ENCODE peak calls at places on chromosomes 5 and 9, in nine cellular contexts. I is PC-9, T is NT2/D1, J is heart left ventricle, Y is tibial nerve, O is uterus, E is MM.1S, D is SJSA1, R is AG10803. X is an unnamed sample.

GRCh38 chr9:2367970-2368369 is 253.6 kb upstream of the VLDLR start:
- DNase-seq in I (no peak), J (no peak), Y (no peak), O (no peak), E (no peak), D (no peak), T (no peak), R (no peak), X (no peak)

GRCh38 chr5:88203977-88204735 is 64.5 kb downstream of the TMEM161B start:
- DNase-seq in E (no peak), I (no peak), R (peak), O (no peak), T (no peak), D (no peak), Y (no peak), J (no peak), X (peak)

GRCh38 chr5:107469485-107469884 is 201.3 kb downstream of the EFNA5 start:
- DNase-seq in T (no peak), I (peak), Y (no peak), E (no peak), J (no peak), R (peak), D (peak), O (no peak), X (peak)

GRCh38 chr5:105616599-105616998 is 2054.0 kb upstream of the NUDT12 start:
- DNase-seq in Y (no peak), R (no peak), O (no peak), T (no peak), J (no peak), D (no peak), E (no peak), I (no peak), X (no peak)

GRCh38 chr5:127645300-127645726 is 3.6 kb upstream of the CTXN3 start:
- DNase-seq in J (no peak), I (no peak), R (no peak), E (no peak), Y (no peak), T (no peak), O (no peak), D (no peak), X (no peak)

GRCh38 chr5:178415353-178415752 is 174.8 kb downstream of the COL23A1 start:
- DNase-seq in D (no peak), I (no peak), J (no peak), Y (no peak), T (no peak), E (no peak), O (no peak), R (no peak), X (no peak)

GRCh38 chr9:4793412-4794005 is 765 bp downstream of the RCL1 start:
- DNase-seq in Y (no peak), T (no peak), E (no peak), D (peak), I (no peak), J (no peak), R (no peak), O (no peak), X (peak)

GRCh38 chr9:108331596-108331995 is 524.2 kb downstream of the ACTL7B start:
- DNase-seq in O (no peak), E (no peak), I (no peak), D (no peak), Y (no peak), T (no peak), J (no peak), R (no peak), X (no peak)

GRCh38 chr9:92762196-92762595 is 2.4 kb downstream of the BICD2 start:
- DNase-seq in R (no peak), Y (no peak), E (peak), J (no peak), T (no peak), O (no peak), I (no peak), D (no peak), X (no peak)

GRCh38 chr5:135426102-135427082 is 20.8 kb downstream of the DCANP1 start:
- DNase-seq in E (peak), T (peak), R (peak), O (no peak), J (no peak), D (peak), Y (no peak), I (peak), X (peak)

GRCh38 chr5:132674671-132675506 is 1.1 kb downstream of the IL4 start:
- DNase-seq in I (peak), R (peak), O (no peak), E (no peak), J (no peak), D (peak), T (no peak), Y (no peak), X (peak)

GRCh38 chr5:143316844-143317631 is 86.4 kb downstream of the NR3C1 start:
- DNase-seq in I (no peak), D (no peak), E (no peak), Y (no peak), O (no peak), R (peak), J (no peak), T (no peak), X (peak)

GRCh38 chr9:116049506-116049905 is 104.1 kb upstream of the PAPPA start:
- DNase-seq in R (no peak), T (no peak), O (no peak), J (no peak), I (no peak), E (no peak), D (no peak), Y (no peak), X (peak)

GRCh38 chr5:111461934-111462333 is 50.4 kb downstream of the STARD4 start:
- DNase-seq in D (no peak), O (no peak), R (no peak), J (no peak), T (no peak), Y (no peak), E (no peak), I (no peak), X (no peak)

GRCh38 chr9:135618866-135619598 is 20.3 kb downstream of the GLT6D1 start:
- DNase-seq in Y (no peak), E (no peak), J (no peak), I (no peak), T (no peak), D (no peak), O (no peak), R (no peak), X (no peak)

GRCh38 chr5:74015716-74016115 is 389.7 kb downstream of the ARHGEF28 start:
- DNase-seq in I (no peak), R (no peak), T (no peak), Y (no peak), O (no peak), J (no peak), D (no peak), E (no peak), X (no peak)

GRCh38 chr5:170650850-170651249 is 132.7 kb upstream of the GABRP start:
- DNase-seq in R (no peak), E (no peak), Y (no peak), O (no peak), D (no peak), I (no peak), T (no peak), J (no peak), X (no peak)

GRCh38 chr5:6790346-6790865 is 77.2 kb downstream of the TENT4A start:
- DNase-seq in E (no peak), O (no peak), T (no peak), D (no peak), R (no peak), I (no peak), J (no peak), Y (no peak), X (no peak)

GRCh38 chr5:175214152-175214551 is 229.8 kb downstream of the DRD1 start:
- DNase-seq in J (no peak), R (peak), I (peak), O (no peak), D (peak), T (no peak), Y (no peak), E (no peak), X (peak)

GRCh38 chr9:95143591-95144561 is 173.6 kb downstream of the FANCC start:
- DNase-seq in R (peak), E (no peak), Y (peak), J (peak), I (no peak), O (peak), T (no peak), D (peak), X (peak)

GRCh38 chr9:75235632-75236031 is 147.3 kb downstream of the OSTF1 start:
- DNase-seq in E (no peak), T (no peak), O (no peak), R (no peak), D (no peak), I (peak), J (no peak), Y (no peak), X (peak)

GRCh38 chr5:107169871-107170270 is 500.9 kb downstream of the EFNA5 start:
- DNase-seq in E (no peak), D (no peak), R (no peak), I (no peak), Y (no peak), J (no peak), O (no peak), T (no peak), X (no peak)

GRCh38 chr9:123929177-123929869 is 603 bp downstream of the DENND1A start:
- DNase-seq in E (peak), J (no peak), R (no peak), Y (no peak), D (no peak), O (no peak), T (no peak), I (no peak), X (no peak)

GRCh38 chr5:154583545-154584168 is 105.6 kb upstream of the HAND1 start:
- DNase-seq in T (no peak), O (no peak), E (no peak), Y (no peak), I (peak), D (peak), J (no peak), R (no peak), X (no peak)

GRCh38 chr5:42513246-42513645 is 90.0 kb downstream of the GHR start:
- DNase-seq in I (no peak), D (no peak), O (no peak), T (no peak), E (no peak), R (no peak), J (no peak), Y (no peak), X (no peak)

GRCh38 chr9:120344230-120344629 is 235.7 kb downstream of the CDK5RAP2 start:
- DNase-seq in Y (no peak), R (peak), D (no peak), O (no peak), E (no peak), T (no peak), J (no peak), I (peak), X (peak)

GRCh38 chr5:99317136-99317535 is 388.3 kb upstream of the CHD1 start:
- DNase-seq in E (no peak), J (no peak), Y (no peak), O (no peak), I (no peak), R (no peak), D (no peak), T (no peak), X (no peak)

GRCh38 chr5:96734871-96735325 is 72.7 kb downstream of the CAST start:
- DNase-seq in E (no peak), Y (no peak), J (no peak), O (no peak), T (no peak), D (no peak), I (no peak), R (peak), X (no peak)

GRCh38 chr9:72579880-72580570 is 58.6 kb downstream of the TMC1 start:
- DNase-seq in J (no peak), D (no peak), I (peak), Y (no peak), R (peak), O (no peak), E (no peak), T (no peak), X (no peak)

GRCh38 chr5:126028336-126028735 is 394.9 kb upstream of the GRAMD2B start:
- DNase-seq in E (no peak), T (no peak), Y (no peak), I (no peak), R (no peak), D (no peak), O (no peak), J (no peak), X (peak)

GRCh38 chr9:119934497-119934896 is 565.3 kb upstream of the BRINP1 start:
- DNase-seq in D (no peak), O (no peak), J (no peak), Y (no peak), T (no peak), I (no peak), R (no peak), E (no peak), X (no peak)

GRCh38 chr5:17118631-17119030 is 98.8 kb upstream of the BASP1 start:
- DNase-seq in J (peak), E (no peak), R (peak), T (no peak), Y (peak), D (peak), O (no peak), I (peak), X (peak)

GRCh38 chr5:11894992-11895391 is 9.3 kb downstream of the CTNND2 start:
- DNase-seq in I (no peak), E (no peak), D (no peak), Y (no peak), O (no peak), T (no peak), R (no peak), J (no peak), X (no peak)

GRCh38 chr5:180815241-180816031 is 12.8 kb upstream of the MGAT1 start:
- DNase-seq in R (no peak), D (no peak), T (no peak), J (no peak), Y (no peak), E (no peak), O (no peak), I (no peak), X (no peak)

GRCh38 chr5:180811012-180811622 is 8.5 kb upstream of the MGAT1 start:
- DNase-seq in T (no peak), I (no peak), O (no peak), E (no peak), D (no peak), J (no peak), Y (no peak), R (no peak), X (no peak)

GRCh38 chr5:180810210-180811011 is 7.8 kb upstream of the MGAT1 start:
- DNase-seq in E (peak), D (peak), R (peak), T (no peak), I (peak), J (peak), O (peak), Y (peak), X (peak)

GRCh38 chr5:180811623-180812119 is 9.1 kb upstream of the MGAT1 start:
- DNase-seq in E (no peak), T (no peak), Y (no peak), O (no peak), R (no peak), J (no peak), D (no peak), I (peak), X (no peak)

GRCh38 chr5:180813418-180813817 is 10.8 kb upstream of the MGAT1 start:
- DNase-seq in D (no peak), I (no peak), E (peak), J (no peak), T (no peak), Y (no peak), R (no peak), O (no peak), X (no peak)
- H3K4me3 ChIP-seq in D (no peak), I (no peak), E (no peak), J (peak), T (no peak), Y (no peak), R (no peak), O (no peak), X (no peak)

DNA sequence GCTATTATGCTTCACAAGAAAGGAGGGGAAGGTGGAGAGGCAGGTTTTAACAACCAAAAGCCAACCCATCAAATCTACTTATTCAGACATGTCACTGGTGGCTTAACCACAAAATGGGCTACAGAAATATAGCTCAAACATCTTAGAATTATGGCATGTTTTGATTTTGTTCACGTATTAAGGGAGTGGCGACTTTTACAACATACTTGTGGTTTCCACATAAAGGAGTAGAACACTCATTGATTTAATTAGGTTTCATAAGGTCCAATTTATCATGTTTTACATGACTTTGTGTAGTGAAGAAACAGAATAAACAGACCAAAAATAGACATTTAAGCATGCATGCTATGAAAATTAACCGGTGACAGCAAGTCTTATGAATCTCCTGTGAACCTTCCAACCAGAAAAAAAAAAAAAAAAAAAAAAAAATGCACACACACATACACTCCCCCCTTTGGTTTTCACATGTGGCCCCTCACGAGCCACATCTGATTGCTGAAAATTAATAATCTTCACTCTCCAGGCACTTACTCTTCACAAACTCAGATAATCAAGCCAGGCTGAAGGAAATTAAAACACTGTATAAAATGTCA is 5.4 kb downstream of the ZNF608 start:
- DNase-seq in E (no peak), D (peak), I (peak), O (no peak), Y (no peak), T (no peak), R (peak), J (no peak), X (peak)
- H3K4me3 ChIP-seq in E (no peak), D (no peak), I (no peak), O (no peak), Y (no peak), T (no peak), R (no peak), J (no peak), X (no peak)

DNA sequence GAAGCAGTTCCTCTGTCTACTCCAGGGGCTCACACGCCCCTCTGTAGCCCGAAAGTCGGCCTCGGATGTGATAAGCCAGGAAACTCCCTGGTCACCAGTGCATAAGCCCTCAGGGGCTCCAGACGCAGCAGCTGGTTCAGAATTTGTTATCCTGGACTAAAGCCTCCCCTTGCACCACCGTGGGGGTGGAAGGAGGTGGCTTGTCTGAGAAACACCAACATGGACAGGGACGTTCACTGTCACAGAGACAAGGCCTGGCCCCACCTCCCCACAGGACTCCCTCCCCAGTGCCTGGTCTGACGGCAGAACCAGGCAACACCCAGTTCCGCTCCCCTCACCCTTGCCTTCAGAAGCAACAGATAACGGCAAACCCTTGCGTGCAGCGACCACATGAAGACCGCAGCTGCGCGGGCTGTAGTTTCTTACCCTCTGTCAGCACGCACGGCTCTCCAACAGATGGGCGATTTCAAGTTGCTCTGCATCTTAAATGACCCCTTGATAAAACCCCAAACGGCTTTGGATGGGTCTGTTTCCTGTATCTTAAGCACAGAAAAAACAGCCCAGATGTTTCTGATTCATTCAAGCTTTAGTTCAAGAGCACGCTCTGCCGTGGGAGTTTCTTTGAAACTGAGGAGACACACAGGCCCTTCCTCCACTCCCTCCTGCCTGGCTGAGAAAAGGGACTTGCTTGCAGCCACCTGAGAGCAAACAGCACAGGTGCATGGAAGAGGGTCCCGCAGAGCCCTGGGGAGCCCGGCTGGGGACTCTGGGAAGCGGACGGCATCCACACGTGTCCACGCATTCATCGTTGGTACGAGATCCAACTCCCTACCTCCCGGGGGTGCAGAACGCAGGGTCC is 44.7 kb upstream of the NKD2 start:
- DNase-seq in Y (no peak), E (peak), J (peak), R (peak), D (no peak), O (no peak), T (no peak), I (no peak), X (peak)
- H3K4me3 ChIP-seq in Y (no peak), E (peak), J (no peak), R (peak), D (no peak), O (no peak), T (no peak), I (no peak), X (no peak)

GRCh38 chr9:129221979-129222635 is 44.0 kb upstream of the IER5L start:
- DNase-seq in T (no peak), J (no peak), Y (no peak), I (no peak), R (no peak), D (no peak), O (no peak), E (no peak), X (no peak)

GRCh38 chr9:129221233-129221632 is 43.2 kb upstream of the IER5L start:
- DNase-seq in O (no peak), E (peak), I (no peak), D (no peak), J (no peak), R (no peak), T (no peak), Y (no peak), X (no peak)

GRCh38 chr9:129222691-129223218 is 44.7 kb upstream of the IER5L start:
- DNase-seq in Y (no peak), J (no peak), T (no peak), R (no peak), I (no peak), D (no peak), O (no peak), E (no peak), X (no peak)

GRCh38 chr9:129218918-129219317 is 40.9 kb upstream of the IER5L start:
- DNase-seq in R (no peak), I (no peak), E (no peak), O (no peak), J (no peak), T (no peak), Y (no peak), D (no peak), X (no peak)

DNA sequence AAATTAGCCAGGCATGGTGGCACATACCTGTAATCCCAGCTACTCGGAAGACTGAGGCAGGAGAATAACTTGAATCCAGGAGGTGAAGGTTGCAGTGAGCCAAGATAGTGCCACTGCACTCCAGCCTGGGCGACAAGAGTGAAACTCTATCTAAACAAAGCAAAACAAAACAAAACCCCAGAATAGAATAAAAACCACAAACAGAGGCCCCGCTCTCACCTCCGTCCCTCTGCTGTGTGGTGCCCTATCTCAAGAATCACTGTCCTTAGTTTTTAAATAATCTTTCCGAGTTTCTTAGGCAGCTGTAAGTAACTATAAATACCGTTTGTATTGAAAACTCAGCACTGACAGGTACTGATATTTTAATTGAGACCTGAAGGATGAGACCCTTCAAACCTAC is 42.7 kb upstream of the IER5L start:
- DNase-seq in Y (no peak), R (no peak), T (no peak), D (no peak), O (no peak), E (peak), J (no peak), I (no peak), X (no peak)
- H3K4me3 ChIP-seq in Y (no peak), R (no peak), T (no peak), D (no peak), O (no peak), E (peak), J (no peak), I (no peak), X (no peak)